ENCODE peak calls at places on chromosome 1, in six cellular contexts. Z is PC-3, V is breast epithelium, N is prostate gland, A is mucosa of descending colon, R is cardiac muscle cell. M is an unnamed sample. For H3K36me3, the result is how much of the 10 kb centered on the place peaks cover.

GRCh38 chr1:29416825-29417557 is 180.7 kb downstream of the PTPRU start:
- DNase-seq in V (no peak), R (peak), A (no peak), Z (no peak), N (no peak), M (no peak)

GRCh38 chr1:193919827-193920226 is 733.4 kb upstream of the B3GALT2 start:
- DNase-seq in Z (no peak), N (no peak), A (no peak), V (no peak), R (peak), M (no peak)

GRCh38 chr1:88350648-88351047 is 333.4 kb upstream of the PKN2 start:
- DNase-seq in A (no peak), N (no peak), R (no peak), V (no peak), Z (no peak), M (no peak)

GRCh38 chr1:228370941-228371740 is 35.5 kb downstream of the TRIM11 start:
- DNase-seq in V (no peak), R (no peak), A (peak), Z (peak), N (no peak), M (no peak)

GRCh38 chr1:233238884-233239432 is 56.6 kb downstream of the PCNX2 start:
- DNase-seq in N (no peak), R (peak), V (no peak), Z (no peak), A (no peak), M (no peak)

GRCh38 chr1:150281758-150282557 is at the start of gene CIART:
- DNase-seq in N (peak), Z (peak), R (peak), V (peak), A (peak), M (peak)

GRCh38 chr1:53329183-53329544 is 1.3 kb upstream of the LRP8 start:
- DNase-seq in V (no peak), N (no peak), Z (no peak), R (no peak), A (peak), M (no peak)

GRCh38 chr1:5514519-5515183 is 477.6 kb downstream of the NPHP4 start:
- DNase-seq in N (peak), V (peak), A (peak), Z (peak), R (peak), M (peak)

GRCh38 chr1:97488505-97488904 is 432.3 kb downstream of the DPYD start:
- DNase-seq in R (no peak), A (no peak), Z (no peak), V (no peak), N (no peak), M (no peak)

GRCh38 chr1:216566809-216567208 is 143.6 kb upstream of the USH2A start:
- DNase-seq in V (no peak), N (no peak), Z (peak), R (peak), A (no peak), M (no peak)

GRCh38 chr1:222749927-222750326 is 12.9 kb downstream of the FAM177B start:
- DNase-seq in A (no peak), V (no peak), Z (peak), R (no peak), N (no peak), M (no peak)

GRCh38 chr1:118217073-118217620 is 32.1 kb upstream of the SPAG17 start:
- DNase-seq in Z (no peak), R (no peak), V (no peak), N (no peak), A (no peak), M (no peak)

GRCh38 chr1:202439308-202439707 is 90.8 kb downstream of the PPP1R12B start:
- DNase-seq in V (no peak), A (no peak), N (no peak), R (no peak), Z (no peak), M (no peak)

GRCh38 chr1:4728319-4729107 is 74.1 kb downstream of the AJAP1 start:
- DNase-seq in Z (no peak), A (no peak), N (no peak), R (no peak), V (no peak), M (no peak)

GRCh38 chr1:192756847-192757246 is 52.0 kb upstream of the RGS2 start:
- DNase-seq in A (no peak), N (no peak), R (no peak), Z (no peak), V (no peak), M (no peak)

GRCh38 chr1:36285450-36286101 is 20.6 kb upstream of the SH3D21 start:
- DNase-seq in A (no peak), R (peak), Z (peak), V (peak), N (peak), M (no peak)

GRCh38 chr1:57060451-57060850 is 94.6 kb upstream of the C8B start:
- DNase-seq in V (no peak), N (no peak), R (no peak), Z (no peak), A (no peak), M (no peak)

GRCh38 chr1:225529726-225530125 is 101.9 kb upstream of the LBR start:
- DNase-seq in Z (no peak), N (no peak), A (no peak), R (no peak), V (no peak), M (no peak)

GRCh38 chr1:25128168-25128621 is 104.1 kb downstream of the SYF2 start:
- DNase-seq in Z (no peak), N (no peak), V (no peak), R (no peak), A (no peak), M (no peak)

GRCh38 chr1:42146916-42147320 is 6.3 kb upstream of the GUCA2B start:
- DNase-seq in N (peak), A (peak), Z (peak), V (peak), R (peak), M (peak)

GRCh38 chr1:26861889-26862371 is 1.0 kb upstream of the SFN start:
- DNase-seq in V (peak), R (no peak), N (no peak), A (peak), Z (peak), M (no peak)

GRCh38 chr1:111736548-111737215 is 2.5 kb downstream of the INKA2 start:
- DNase-seq in A (no peak), Z (no peak), N (no peak), R (peak), V (no peak), M (no peak)

GRCh38 chr1:231157311-231157710 is 4.5 kb upstream of the TRIM67 start:
- DNase-seq in N (no peak), R (no peak), V (no peak), Z (no peak), A (no peak), M (no peak)

DNA sequence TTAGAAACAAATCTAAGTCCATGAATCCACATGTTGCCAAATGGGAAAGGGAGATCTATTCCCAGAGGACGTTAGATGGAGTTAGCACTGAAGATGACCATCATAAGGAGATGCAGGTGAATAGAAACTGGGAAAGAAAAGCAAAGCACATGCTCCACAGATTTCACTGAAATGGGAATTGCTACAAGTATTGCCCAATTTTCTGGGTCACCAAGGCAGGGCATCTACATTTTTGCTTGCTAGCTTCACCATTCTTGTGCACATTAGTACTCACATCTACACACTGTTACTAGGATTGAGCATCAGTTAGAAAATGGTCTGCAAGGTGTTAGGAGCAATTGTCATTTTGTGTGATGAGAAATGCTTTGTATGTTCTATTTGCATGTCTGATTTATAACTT is 99.1 kb downstream of the JAK1 start:
- DNase-seq in A (no peak), N (no peak), R (no peak), V (no peak), Z (no peak), M (no peak)
- H3K36me3 ChIP-seq in A (under half), N (under half), R (under half), V (under half), Z (under half), M (under half)

DNA sequence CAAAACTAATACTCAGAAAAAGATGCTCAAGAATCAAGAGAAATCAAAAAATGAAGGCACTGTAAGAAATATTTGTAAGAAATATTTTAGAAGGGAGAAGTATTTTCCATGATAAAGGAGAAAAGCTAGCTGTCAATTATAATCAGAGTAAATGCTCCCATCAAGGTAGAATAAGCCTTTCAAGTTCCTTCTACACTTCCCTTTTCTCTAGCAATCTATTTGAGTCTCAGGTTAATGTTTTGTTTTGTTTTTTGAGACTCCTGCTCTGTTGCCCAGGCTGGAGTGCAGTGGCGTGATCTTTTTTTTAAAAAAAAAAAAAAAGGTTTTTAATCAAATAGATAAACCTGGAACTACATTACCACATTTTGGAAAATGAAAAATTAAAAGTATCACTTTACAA is 33.3 kb downstream of the PUM1 start:
- DNase-seq in V (no peak), Z (no peak), A (no peak), N (no peak), R (no peak), M (no peak)
- H3K36me3 ChIP-seq in V (under half), Z (under half), A (under half), N (under half), R (under half), M (under half)

GRCh38 chr1:209627349-209628196 is 24.7 kb downstream of the LAMB3 start:
- DNase-seq in Z (peak), N (peak), V (no peak), A (peak), R (peak), M (peak)

GRCh38 chr1:209625205-209625549 is 27.0 kb downstream of the LAMB3 start:
- DNase-seq in R (no peak), A (no peak), Z (no peak), V (no peak), N (no peak), M (no peak)

GRCh38 chr1:209626633-209627348 is 25.4 kb downstream of the LAMB3 start:
- DNase-seq in Z (no peak), R (no peak), V (no peak), N (no peak), A (no peak), M (no peak)

GRCh38 chr1:209624516-209625204 is 27.6 kb downstream of the LAMB3 start:
- DNase-seq in A (no peak), N (no peak), V (no peak), R (no peak), Z (no peak), M (peak)

GRCh38 chr1:209625791-209626285 is 26.4 kb downstream of the LAMB3 start:
- DNase-seq in V (no peak), N (no peak), Z (no peak), R (no peak), A (no peak), M (no peak)
- H3K36me3 ChIP-seq in V (under half), N (under half), Z (half or more), R (under half), A (under half), M (under half)

DNA sequence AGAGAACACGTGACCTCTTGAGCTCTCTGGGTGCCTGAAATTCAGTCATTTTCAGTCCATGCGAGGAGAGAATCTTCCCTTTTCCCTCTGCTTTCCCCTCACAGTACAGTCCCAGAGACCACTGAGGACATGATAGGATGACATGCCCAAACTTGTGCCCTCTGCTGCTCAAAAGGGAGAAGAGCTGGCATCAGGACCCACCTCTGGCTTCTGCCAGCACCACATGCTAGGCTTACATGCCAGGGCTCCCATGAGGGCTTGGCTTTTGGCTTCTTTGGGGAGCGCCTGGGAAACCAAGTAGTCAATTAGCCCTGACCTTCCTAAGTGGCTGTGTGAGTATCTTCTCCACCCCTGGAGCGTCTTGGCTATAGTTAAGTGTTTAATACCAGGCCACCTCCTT is 13.8 kb upstream of the KCNQ4 start:
- DNase-seq in Z (no peak), R (no peak), A (no peak), V (no peak), N (no peak), M (no peak)
- H3K36me3 ChIP-seq in Z (under half), R (half or more), A (under half), V (under half), N (under half), M (under half)

GRCh38 chr1:160209656-160210046 is 4.5 kb downstream of the PEA15 start:
- DNase-seq in N (no peak), V (no peak), A (no peak), Z (no peak), R (peak), M (peak)
- H3K36me3 ChIP-seq in N (under half), V (under half), A (under half), Z (under half), R (under half), M (under half)

GRCh38 chr1:246809473-246809872 is 85.3 kb downstream of the SCCPDH start:
- DNase-seq in Z (no peak), A (no peak), N (no peak), V (no peak), R (no peak), M (no peak)
- H3K36me3 ChIP-seq in Z (under half), A (under half), N (under half), V (under half), R (under half), M (under half)

DNA sequence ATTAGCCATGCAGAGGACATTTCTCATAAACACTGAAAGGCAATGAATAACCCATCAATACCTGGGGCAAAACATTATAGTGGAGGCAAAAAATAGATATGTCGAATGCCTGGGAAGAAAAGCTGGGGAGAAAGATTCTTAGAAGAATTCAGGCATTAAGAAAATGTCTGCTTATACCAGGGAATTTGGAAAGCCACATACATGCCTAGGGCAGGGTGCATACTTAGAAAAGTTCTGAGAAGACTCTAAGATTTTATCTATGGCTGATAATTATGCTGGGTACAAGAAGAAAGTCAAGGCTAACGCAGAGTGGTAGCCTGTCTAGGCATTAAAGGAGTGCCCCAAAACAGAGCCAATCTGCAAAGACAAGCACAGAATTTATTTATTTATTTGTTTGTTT is 18.4 kb downstream of the SLAMF6 start:
- DNase-seq in N (no peak), A (no peak), V (no peak), Z (no peak), R (no peak), M (no peak)
- H3K36me3 ChIP-seq in N (under half), A (under half), V (under half), Z (under half), R (under half), M (under half)

GRCh38 chr1:245334827-245335490 is 180.2 kb downstream of the KIF26B start:
- DNase-seq in A (no peak), N (no peak), Z (no peak), V (no peak), R (no peak), M (no peak)

GRCh38 chr1:245327842-245328241 is 173.1 kb downstream of the KIF26B start:
- DNase-seq in A (no peak), V (no peak), N (no peak), Z (no peak), R (no peak), M (no peak)

GRCh38 chr1:245332513-245332912 is 177.7 kb downstream of the KIF26B start:
- DNase-seq in V (no peak), N (no peak), R (no peak), Z (no peak), A (no peak), M (no peak)

GRCh38 chr1:245332085-245332484 is 177.3 kb downstream of the KIF26B start:
- DNase-seq in N (no peak), A (no peak), V (no peak), Z (no peak), R (no peak), M (no peak)

DNA sequence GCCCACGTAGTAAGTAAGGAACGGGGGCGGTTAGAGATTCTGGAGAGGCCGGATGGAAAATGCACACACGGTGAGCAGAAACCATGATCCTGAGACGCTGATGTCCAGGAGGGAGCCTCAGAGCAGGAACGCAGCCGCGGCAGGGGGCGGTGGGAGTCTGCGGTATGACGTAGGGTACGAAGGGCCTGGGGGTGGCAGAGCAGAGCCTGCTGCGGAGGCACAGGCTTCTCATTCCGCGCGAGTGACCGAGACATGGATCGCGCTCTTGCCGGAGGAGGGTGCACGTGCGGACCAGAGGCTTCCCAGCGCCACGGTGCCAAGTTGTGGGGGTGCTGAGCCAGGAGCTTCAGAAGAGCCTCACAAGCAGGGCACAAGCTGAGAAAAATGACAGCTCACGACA is 176.2 kb downstream of the KIF26B start:
- DNase-seq in R (no peak), A (no peak), Z (no peak), V (no peak), N (no peak), M (no peak)
- H3K36me3 ChIP-seq in R (under half), A (under half), Z (under half), V (under half), N (under half), M (under half)

GRCh38 chr1:165686971-165687433 is 11.4 kb downstream of the ALDH9A1 start:
- DNase-seq in R (no peak), Z (no peak), A (no peak), V (no peak), N (no peak), M (no peak)
- H3K36me3 ChIP-seq in R (under half), Z (under half), A (under half), V (under half), N (under half), M (under half)

M was measured in pancreas.